ENCODE peak calls at places on chromosome 14, in six cellular contexts. One of them, this sample, is unnamed.

GRCh38 chr14:25121342-25122129 is 71.6 kb upstream of the STXBP6 start:
- DNase-seq in H1: no peak
- DNase-seq in HL-60: no peak
- DNase-seq in K562: no peak
- DNase-seq in HepG2: peak
- DNase-seq in GM12878: no peak
- DNase-seq in this sample: no peak

GRCh38 chr14:53964249-53964648 is 7.6 kb upstream of the BMP4 start:
- DNase-seq in H1: no peak
- DNase-seq in GM12878: no peak
- DNase-seq in HepG2: no peak
- DNase-seq in K562: no peak
- DNase-seq in HL-60: no peak
- DNase-seq in this sample: no peak

GRCh38 chr14:77908847-77909246 is 108.9 kb downstream of the ADCK1 start:
- DNase-seq in HepG2: no peak
- DNase-seq in H1: no peak
- DNase-seq in GM12878: no peak
- DNase-seq in HL-60: no peak
- DNase-seq in K562: peak
- DNase-seq in this sample: no peak

GRCh38 chr14:89625988-89626806 is 209.2 kb upstream of the FOXN3 start:
- DNase-seq in K562: no peak
- DNase-seq in H1: no peak
- DNase-seq in GM12878: no peak
- DNase-seq in HepG2: no peak
- DNase-seq in HL-60: peak
- DNase-seq in this sample: no peak

GRCh38 chr14:67541448-67542387 is 8.6 kb downstream of the PLEKHH1 start:
- DNase-seq in GM12878: no peak
- DNase-seq in HL-60: no peak
- DNase-seq in H1: peak
- DNase-seq in K562: peak
- DNase-seq in HepG2: no peak
- DNase-seq in this sample: no peak

GRCh38 chr14:79279645-79280399 is 931.5 kb downstream of the DIO2 start:
- DNase-seq in GM12878: no peak
- DNase-seq in H1: no peak
- DNase-seq in HL-60: no peak
- DNase-seq in HepG2: no peak
- DNase-seq in K562: no peak
- DNase-seq in this sample: peak

GRCh38 chr14:105092124-105092911 is 27.1 kb upstream of the GPR132 start:
- DNase-seq in H1: peak
- DNase-seq in HL-60: no peak
- DNase-seq in GM12878: no peak
- DNase-seq in K562: no peak
- DNase-seq in HepG2: no peak
- DNase-seq in this sample: peak

GRCh38 chr14:91745329-91745728 is 13.4 kb upstream of the CATSPERB start:
- DNase-seq in K562: no peak
- DNase-seq in HL-60: no peak
- DNase-seq in H1: no peak
- DNase-seq in HepG2: no peak
- DNase-seq in GM12878: no peak
- DNase-seq in this sample: no peak

GRCh38 chr14:35051796-35052195 is 5.7 kb downstream of the FAM177A1 start:
- DNase-seq in K562: no peak
- DNase-seq in H1: no peak
- DNase-seq in HepG2: peak
- DNase-seq in GM12878: no peak
- DNase-seq in HL-60: no peak
- DNase-seq in this sample: no peak

GRCh38 chr14:31802838-31803237 is 241.6 kb downstream of the NUBPL start:
- DNase-seq in HL-60: no peak
- DNase-seq in HepG2: no peak
- DNase-seq in H1: no peak
- DNase-seq in GM12878: no peak
- DNase-seq in K562: no peak
- DNase-seq in this sample: no peak

GRCh38 chr14:92688434-92689375 is 59.7 kb downstream of the LGMN start:
- DNase-seq in GM12878: no peak
- DNase-seq in H1: no peak
- DNase-seq in HepG2: no peak
- DNase-seq in HL-60: no peak
- DNase-seq in K562: no peak
- DNase-seq in this sample: peak

GRCh38 chr14:24390696-24391468 is 7.9 kb upstream of the NYNRIN start:
- DNase-seq in K562: no peak
- DNase-seq in H1: no peak
- DNase-seq in HL-60: peak
- DNase-seq in GM12878: no peak
- DNase-seq in HepG2: no peak
- DNase-seq in this sample: no peak

GRCh38 chr14:92677087-92677668 is 71.2 kb downstream of the LGMN start:
- DNase-seq in H1: no peak
- DNase-seq in K562: no peak
- DNase-seq in GM12878: peak
- DNase-seq in HL-60: no peak
- DNase-seq in HepG2: no peak
- DNase-seq in this sample: no peak

GRCh38 chr14:87896393-87897380 is 96.3 kb downstream of the GALC start:
- DNase-seq in HepG2: peak
- DNase-seq in HL-60: peak
- DNase-seq in H1: no peak
- DNase-seq in GM12878: no peak
- DNase-seq in K562: peak
- DNase-seq in this sample: peak

GRCh38 chr14:24839617-24840203 is 205.7 kb upstream of the GZMB start:
- DNase-seq in HL-60: no peak
- DNase-seq in H1: no peak
- DNase-seq in GM12878: no peak
- DNase-seq in K562: no peak
- DNase-seq in HepG2: peak
- DNase-seq in this sample: no peak

GRCh38 chr14:53619625-53620324 is 336.9 kb downstream of the BMP4 start:
- DNase-seq in HepG2: no peak
- DNase-seq in H1: no peak
- DNase-seq in K562: no peak
- DNase-seq in HL-60: no peak
- DNase-seq in GM12878: no peak
- DNase-seq in this sample: no peak

GRCh38 chr14:89004195-89004594 is 179.7 kb downstream of the TTC8 start:
- DNase-seq in HL-60: peak
- DNase-seq in GM12878: no peak
- DNase-seq in H1: no peak
- DNase-seq in K562: no peak
- DNase-seq in HepG2: no peak
- DNase-seq in this sample: no peak

GRCh38 chr14:20624495-20625070 is 16.9 kb downstream of the OR6S1 start:
- DNase-seq in H1: peak
- DNase-seq in K562: peak
- DNase-seq in HL-60: peak
- DNase-seq in GM12878: no peak
- DNase-seq in HepG2: no peak
- DNase-seq in this sample: no peak

GRCh38 chr14:54322668-54323380 is 74.0 kb upstream of the CDKN3 start:
- DNase-seq in K562: no peak
- DNase-seq in H1: no peak
- DNase-seq in HepG2: no peak
- DNase-seq in HL-60: no peak
- DNase-seq in GM12878: no peak
- DNase-seq in this sample: no peak

GRCh38 chr14:76926521-76927251 is 100.5 kb downstream of the LRRC74A start:
- DNase-seq in HepG2: no peak
- DNase-seq in H1: no peak
- DNase-seq in HL-60: peak
- DNase-seq in GM12878: no peak
- DNase-seq in K562: peak
- DNase-seq in this sample: peak

GRCh38 chr14:92684801-92685560 is 63.4 kb downstream of the LGMN start:
- DNase-seq in HL-60: no peak
- DNase-seq in K562: peak
- DNase-seq in H1: peak
- DNase-seq in HepG2: no peak
- DNase-seq in GM12878: no peak
- DNase-seq in this sample: no peak

GRCh38 chr14:23145794-23146422 is 26.9 kb upstream of the CEBPE start:
- DNase-seq in GM12878: no peak
- DNase-seq in K562: no peak
- DNase-seq in HL-60: no peak
- DNase-seq in HepG2: no peak
- DNase-seq in H1: no peak
- DNase-seq in this sample: no peak

DNA sequence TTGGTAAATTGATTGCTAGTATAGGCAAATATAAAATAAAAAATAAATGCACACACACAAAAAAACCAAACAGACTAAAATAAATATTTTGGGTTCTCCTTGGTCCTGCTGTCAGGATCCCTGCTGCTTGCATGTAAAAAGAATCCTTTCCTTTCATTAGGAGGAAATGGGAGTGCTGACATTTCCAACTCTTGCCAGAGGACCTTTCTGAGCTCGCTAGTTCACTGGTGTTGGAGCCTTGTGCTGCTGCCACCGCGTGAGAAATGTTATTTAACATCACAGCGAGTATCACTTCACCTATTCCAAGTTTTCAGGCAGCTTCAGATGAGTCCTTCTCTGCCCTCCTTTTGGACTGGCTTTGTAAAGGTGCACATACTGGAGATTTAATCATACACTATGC is 358.9 kb downstream of the NPAS3 start:
- DNase-seq in HL-60: no peak
- DNase-seq in GM12878: no peak
- DNase-seq in H1: no peak
- DNase-seq in K562: no peak
- DNase-seq in HepG2: no peak
- DNase-seq in this sample: no peak
- TF ChIP-seq GABPA in HL-60: no peak
- TF ChIP-seq GABPA in GM12878: no peak
- TF ChIP-seq GABPA in H1: no peak
- TF ChIP-seq GABPA in K562: no peak
- TF ChIP-seq GABPA in HepG2: no peak
- TF ChIP-seq GABPA in this sample: no peak

DNA sequence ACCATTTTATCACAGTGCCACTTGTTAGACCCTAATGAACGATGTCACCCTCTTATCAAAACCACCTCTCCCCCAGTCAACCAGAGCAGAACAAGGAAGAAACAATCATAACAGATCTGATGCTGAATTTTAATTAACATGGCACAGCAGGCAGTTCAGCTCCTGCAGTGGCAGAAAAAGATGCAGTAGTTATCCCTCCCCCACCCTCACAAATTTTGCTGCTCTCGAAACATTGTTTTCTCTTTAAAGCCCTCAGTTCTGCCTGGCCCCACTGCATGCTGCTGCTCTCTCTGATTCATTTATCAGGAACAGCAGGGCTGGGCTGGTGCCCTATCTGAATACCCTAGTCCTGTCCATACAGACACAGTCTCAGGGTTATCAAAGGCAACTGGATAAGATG is 12.3 kb downstream of the CCDC175 start:
- DNase-seq in H1: no peak
- DNase-seq in K562: no peak
- DNase-seq in GM12878: no peak
- DNase-seq in HepG2: no peak
- DNase-seq in HL-60: no peak
- DNase-seq in this sample: no peak
- TF ChIP-seq GABPA in H1: no peak
- TF ChIP-seq GABPA in K562: no peak
- TF ChIP-seq GABPA in GM12878: no peak
- TF ChIP-seq GABPA in HepG2: no peak
- TF ChIP-seq GABPA in HL-60: no peak
- TF ChIP-seq GABPA in this sample: no peak

DNA sequence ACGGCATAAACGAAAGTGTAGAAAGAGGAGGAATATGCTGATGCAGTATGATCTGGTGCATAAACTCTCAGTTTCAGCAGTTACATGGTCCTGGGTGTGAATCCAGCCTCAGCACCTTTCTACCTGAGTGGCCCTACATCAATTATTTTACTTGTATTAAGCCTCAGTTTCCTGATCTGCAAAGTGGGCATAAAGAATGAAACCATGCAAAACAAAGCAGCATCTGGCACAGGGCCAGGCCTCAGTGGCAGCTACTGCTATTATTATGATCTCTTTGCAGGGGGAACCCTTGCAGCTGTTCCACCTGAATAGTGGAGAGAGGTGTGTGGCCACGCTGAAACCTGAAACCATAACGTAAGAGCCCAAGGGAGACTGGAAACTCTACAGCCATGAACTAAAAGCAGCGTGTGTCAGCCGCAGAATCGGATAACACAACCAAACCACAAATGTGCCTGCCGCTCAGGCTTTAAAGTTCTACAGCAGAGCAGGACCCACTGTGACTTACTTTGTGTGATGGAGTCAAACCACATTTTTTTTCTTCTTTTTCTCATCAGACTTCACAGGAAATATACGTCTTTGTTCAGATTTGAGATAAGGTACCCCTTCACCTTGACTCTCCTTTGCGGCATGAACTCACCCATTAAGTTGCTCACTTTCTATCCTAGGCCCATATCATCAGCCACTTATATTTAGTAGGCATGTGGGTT is 29.2 kb upstream of the FOS start:
- DNase-seq in HL-60: no peak
- DNase-seq in H1: no peak
- DNase-seq in HepG2: no peak
- DNase-seq in K562: no peak
- DNase-seq in GM12878: peak
- DNase-seq in this sample: no peak
- TF ChIP-seq GABPA in HL-60: no peak
- TF ChIP-seq GABPA in H1: no peak
- TF ChIP-seq GABPA in HepG2: no peak
- TF ChIP-seq GABPA in K562: no peak
- TF ChIP-seq GABPA in GM12878: peak
- TF ChIP-seq GABPA in this sample: no peak

GRCh38 chr14:70645892-70646291 is 4.2 kb downstream of the TTC9 start:
- DNase-seq in K562: no peak
- DNase-seq in H1: no peak
- DNase-seq in GM12878: no peak
- DNase-seq in HepG2: no peak
- DNase-seq in HL-60: no peak
- DNase-seq in this sample: no peak

GRCh38 chr14:70646705-70647104 is 5.0 kb downstream of the TTC9 start:
- DNase-seq in K562: no peak
- DNase-seq in GM12878: no peak
- DNase-seq in H1: no peak
- DNase-seq in HepG2: no peak
- DNase-seq in HL-60: no peak
- DNase-seq in this sample: no peak

GRCh38 chr14:70649803-70650202 is 8.1 kb downstream of the TTC9 start:
- DNase-seq in H1: peak
- DNase-seq in HL-60: no peak
- DNase-seq in HepG2: no peak
- DNase-seq in K562: no peak
- DNase-seq in GM12878: no peak
- DNase-seq in this sample: no peak

GRCh38 chr14:70651522-70651921 is 9.8 kb downstream of the TTC9 start:
- DNase-seq in HepG2: no peak
- DNase-seq in HL-60: no peak
- DNase-seq in H1: peak
- DNase-seq in GM12878: no peak
- DNase-seq in K562: no peak
- DNase-seq in this sample: no peak

GRCh38 chr14:70648374-70648773 is 6.7 kb downstream of the TTC9 start:
- DNase-seq in H1: peak
- DNase-seq in GM12878: no peak
- DNase-seq in K562: no peak
- DNase-seq in HL-60: no peak
- DNase-seq in HepG2: no peak
- DNase-seq in this sample: no peak
- TF ChIP-seq GABPA in H1: no peak
- TF ChIP-seq GABPA in GM12878: no peak
- TF ChIP-seq GABPA in K562: no peak
- TF ChIP-seq GABPA in HL-60: no peak
- TF ChIP-seq GABPA in HepG2: no peak
- TF ChIP-seq GABPA in this sample: no peak

This sample was measured in SK-N-SH.